ENCODE peak calls at places on chromosomes 13 and 19, in six cellular contexts. M is uterus, A is IMR-90, C is Peyer's patch, G is A549, V is stomach. I is an unnamed sample. For H3K4me1, the result is how much of the 10 kb centered on the place peaks cover.

GRCh38 chr13:56351041-56351440 is 789.7 kb upstream of the PRR20A start:
- DNase-seq in G (no peak), C (no peak), V (no peak), M (no peak), A (no peak), I (no peak)

GRCh38 chr19:34254552-34255432 is at the start of gene GARRE1:
- DNase-seq in G (peak), V (peak), A (peak), C (no peak), M (no peak), I (peak)

GRCh38 chr19:1182727-1183126 is 8.7 kb upstream of the SBNO2 start:
- DNase-seq in C (no peak), M (no peak), G (peak), A (no peak), V (no peak), I (no peak)

GRCh38 chr13:97653741-97654140 is 219.8 kb downstream of the RAP2A start:
- DNase-seq in V (no peak), A (peak), G (no peak), C (no peak), M (no peak), I (no peak)

GRCh38 chr19:7916137-7916907 is 1.7 kb downstream of the TGFBR3L start:
- DNase-seq in V (peak), A (no peak), M (no peak), C (no peak), G (no peak), I (no peak)

GRCh38 chr19:45705710-45706415 is 13.4 kb downstream of the QPCTL start:
- DNase-seq in V (no peak), A (no peak), C (no peak), M (no peak), G (no peak), I (no peak)

GRCh38 chr13:31090921-31091624 is 70.6 kb downstream of the HSPH1 start:
- DNase-seq in V (no peak), A (peak), M (no peak), C (no peak), G (no peak), I (no peak)

GRCh38 chr13:44412341-44412935 is 38.8 kb downstream of the SERP2 start:
- DNase-seq in C (no peak), M (no peak), A (no peak), G (no peak), V (no peak), I (no peak)

GRCh38 chr19:18385675-18386542 is at the start of gene GDF15:
- DNase-seq in A (peak), M (peak), V (peak), G (peak), C (peak), I (peak)

GRCh38 chr13:106524108-106524507 is 11.4 kb downstream of the EFNB2 start:
- DNase-seq in G (no peak), V (no peak), A (no peak), M (no peak), C (no peak), I (no peak)

GRCh38 chr19:39325778-39326680 is 5.4 kb upstream of the LRFN1 start:
- DNase-seq in A (peak), V (no peak), C (no peak), G (peak), M (no peak), I (no peak)

GRCh38 chr13:28494861-28495585 is at the start of gene FLT1:
- DNase-seq in G (no peak), V (peak), C (no peak), M (peak), A (peak), I (peak)

GRCh38 chr19:41029524-41030432 is 38.7 kb downstream of the CYP2B6 start:
- DNase-seq in M (no peak), A (no peak), C (no peak), G (no peak), V (no peak), I (no peak)

GRCh38 chr13:79389031-79389430 is 17.0 kb downstream of the RBM26 start:
- DNase-seq in C (no peak), G (no peak), V (no peak), M (no peak), A (no peak), I (no peak)

GRCh38 chr13:40774672-40775071 is 3.7 kb upstream of the MRPS31 start:
- DNase-seq in M (no peak), A (no peak), C (no peak), V (no peak), G (no peak), I (no peak)

GRCh38 chr13:75481176-75482069 is 546 bp downstream of the TBC1D4 start:
- DNase-seq in V (peak), C (no peak), A (no peak), G (peak), M (peak), I (peak)

GRCh38 chr13:109496216-109496615 is 290.2 kb downstream of the IRS2 start:
- DNase-seq in V (no peak), M (no peak), C (no peak), A (no peak), G (no peak), I (no peak)

GRCh38 chr13:92656103-92656502 is 570.5 kb upstream of the GPC6 start:
- DNase-seq in M (no peak), C (no peak), V (no peak), G (no peak), A (no peak), I (no peak)

GRCh38 chr19:12669272-12670158 is 2.9 kb downstream of the WDR83 start:
- DNase-seq in M (peak), V (peak), A (peak), C (peak), G (peak), I (peak)

GRCh38 chr13:53105881-53106280 is 77.3 kb downstream of the OLFM4 start:
- DNase-seq in A (no peak), V (no peak), C (no peak), M (no peak), G (no peak), I (peak)

GRCh38 chr19:40252395-40252794 is 25.9 kb upstream of the CCNP start:
- DNase-seq in C (no peak), M (no peak), V (no peak), G (no peak), A (no peak), I (no peak)

GRCh38 chr13:108961542-108962125 is 332.2 kb downstream of the MYO16 start:
- DNase-seq in A (peak), M (no peak), C (no peak), G (peak), V (no peak), I (no peak)

GRCh38 chr13:61286148-61286745 is 129.4 kb downstream of the PCDH20 start:
- DNase-seq in V (peak), G (peak), C (no peak), A (no peak), M (no peak), I (no peak)

GRCh38 chr19:3370728-3371591 is 4.6 kb downstream of the NFIC start:
- DNase-seq in V (no peak), A (no peak), G (no peak), M (no peak), C (no peak), I (no peak)

GRCh38 chr19:8185343-8186068 is 23.7 kb upstream of the CERS4 start:
- DNase-seq in V (no peak), C (no peak), G (peak), A (no peak), M (no peak), I (no peak)

GRCh38 chr13:30818323-30818960 is 83.1 kb downstream of the ALOX5AP start:
- DNase-seq in G (no peak), V (no peak), M (peak), C (no peak), A (peak), I (no peak)

GRCh38 chr19:58059003-58059671 is at the start of gene ZNF135:
- DNase-seq in G (no peak), A (peak), C (peak), M (peak), V (peak), I (peak)

GRCh38 chr13:50243926-50244325 is 228.7 kb downstream of the KCNRG start:
- DNase-seq in C (no peak), V (no peak), M (no peak), G (no peak), A (no peak), I (no peak)

GRCh38 chr19:24098359-24098758 is 11.4 kb downstream of the ZNF254 start:
- DNase-seq in A (peak), C (no peak), G (no peak), V (no peak), M (no peak), I (no peak)

GRCh38 chr19:45469835-45470146 is 2.0 kb downstream of the FOSB start:
- DNase-seq in A (no peak), C (peak), M (no peak), V (peak), G (no peak), I (no peak)

GRCh38 chr19:1574354-1574753 is 6.2 kb upstream of the MEX3D start:
- DNase-seq in A (no peak), M (no peak), G (no peak), C (no peak), V (no peak), I (no peak)

GRCh38 chr13:64675256-64675892 is 2554.8 kb downstream of the PCDH9 start:
- DNase-seq in M (no peak), C (no peak), G (peak), A (peak), V (no peak), I (no peak)

GRCh38 chr19:10074153-10074552 is 12.0 kb upstream of the SHFL start:
- DNase-seq in A (peak), G (peak), M (no peak), V (no peak), C (peak), I (no peak)

GRCh38 chr13:36848228-36848982 is 29.4 kb downstream of the RFXAP start:
- DNase-seq in G (peak), V (no peak), C (no peak), A (peak), M (no peak), I (no peak)

GRCh38 chr19:7746903-7747884 is at the start of gene CD209:
- DNase-seq in C (no peak), A (no peak), G (no peak), V (no peak), M (no peak), I (no peak)

GRCh38 chr19:13036366-13036976 is 41.2 kb downstream of the NFIX start:
- DNase-seq in M (peak), G (peak), V (peak), A (peak), C (no peak), I (peak)

GRCh38 chr19:861756-862528 is 2.5 kb downstream of the CFD start:
- DNase-seq in A (no peak), G (peak), V (no peak), C (peak), M (no peak), I (peak)

GRCh38 chr19:18995804-18996241 is 37.5 kb downstream of the SUGP2 start:
- DNase-seq in V (peak), G (peak), M (no peak), C (no peak), A (peak), I (peak)

GRCh38 chr13:29810145-29810742 is 40.2 kb downstream of the UBL3 start:
- DNase-seq in A (peak), M (no peak), C (no peak), V (no peak), G (no peak), I (no peak)
- H3K4me1 ChIP-seq in A (under half), M (under half), C (under half), V (half or more), G (under half), I (half or more)

GRCh38 chr19:48170817-48171347 is 402 bp downstream of the ZSWIM9 start:
- DNase-seq in A (no peak), G (no peak), V (no peak), C (no peak), M (no peak), I (no peak)
- TF ChIP-seq POLR2A in A (no peak), G (no peak), V (no peak), C (no peak), M (no peak), I (no peak)

GRCh38 chr13:111181977-111182376 is 66.9 kb downstream of the ARHGEF7 start:
- DNase-seq in G (no peak), A (no peak), C (no peak), M (no peak), V (no peak), I (no peak)
- H3K4me1 ChIP-seq in G (under half), A (under half), C (under half), M (under half), V (half or more), I (under half)

GRCh38 chr13:32254916-32255743 is 60.0 kb downstream of the ZAR1L start:
- DNase-seq in A (no peak), G (no peak), C (no peak), V (no peak), M (no peak), I (no peak)
- TF ChIP-seq POLR2A in A (no peak), G (no peak), C (no peak), V (no peak), M (no peak), I (no peak)

I was measured in body of pancreas.